ENCODE peak calls at places on chromosomes 7 and 10, in seven cellular contexts. One of them, this sample, is unnamed.

GRCh38 chr10:7571992-7572391 is 94.8 kb downstream of the ITIH5 start:
- DNase-seq in SW 1271: no peak
- DNase-seq in ELR: no peak
- DNase-seq in HT-29: no peak
- DNase-seq in amniotic stem cell: no peak
- DNase-seq in stimulated activated CD8-positive, alpha-beta memory T cell treated with anti-CD3 and anti-CD28 coated beads, Interleukin-7, amount 100 ng/mL, for 24 hours: no peak
- DNase-seq in fibroblast of the conjunctiva: no peak
- DNase-seq in this sample: no peak

GRCh38 chr10:60717852-60718251 is 60.4 kb upstream of the CDK1 start:
- DNase-seq in SW 1271: no peak
- DNase-seq in ELR: peak
- DNase-seq in HT-29: no peak
- DNase-seq in amniotic stem cell: no peak
- DNase-seq in stimulated activated CD8-positive, alpha-beta memory T cell treated with anti-CD3 and anti-CD28 coated beads, Interleukin-7, amount 100 ng/mL, for 24 hours: no peak
- DNase-seq in fibroblast of the conjunctiva: no peak
- DNase-seq in this sample: peak

GRCh38 chr7:38903057-38903456 is 5.9 kb downstream of the VPS41 start:
- DNase-seq in SW 1271: no peak
- DNase-seq in ELR: no peak
- DNase-seq in HT-29: no peak
- DNase-seq in amniotic stem cell: no peak
- DNase-seq in stimulated activated CD8-positive, alpha-beta memory T cell treated with anti-CD3 and anti-CD28 coated beads, Interleukin-7, amount 100 ng/mL, for 24 hours: no peak
- DNase-seq in fibroblast of the conjunctiva: no peak
- DNase-seq in this sample: no peak

GRCh38 chr10:35265435-35265834 is 70.9 kb upstream of the CCNY start:
- DNase-seq in SW 1271: no peak
- DNase-seq in ELR: no peak
- DNase-seq in HT-29: no peak
- DNase-seq in amniotic stem cell: no peak
- DNase-seq in stimulated activated CD8-positive, alpha-beta memory T cell treated with anti-CD3 and anti-CD28 coated beads, Interleukin-7, amount 100 ng/mL, for 24 hours: no peak
- DNase-seq in fibroblast of the conjunctiva: no peak
- DNase-seq in this sample: no peak

GRCh38 chr7:135831451-135832220 is 83.0 kb upstream of the FAM180A start:
- DNase-seq in SW 1271: no peak
- DNase-seq in ELR: no peak
- DNase-seq in HT-29: no peak
- DNase-seq in amniotic stem cell: no peak
- DNase-seq in stimulated activated CD8-positive, alpha-beta memory T cell treated with anti-CD3 and anti-CD28 coated beads, Interleukin-7, amount 100 ng/mL, for 24 hours: no peak
- DNase-seq in fibroblast of the conjunctiva: no peak
- DNase-seq in this sample: no peak

GRCh38 chr10:124262249-124262865 is 156.4 kb downstream of the OAT start:
- DNase-seq in SW 1271: no peak
- DNase-seq in ELR: no peak
- DNase-seq in HT-29: no peak
- DNase-seq in amniotic stem cell: no peak
- DNase-seq in stimulated activated CD8-positive, alpha-beta memory T cell treated with anti-CD3 and anti-CD28 coated beads, Interleukin-7, amount 100 ng/mL, for 24 hours: no peak
- DNase-seq in fibroblast of the conjunctiva: no peak
- DNase-seq in this sample: no peak

GRCh38 chr7:96052860-96053452 is 268.9 kb downstream of the SLC25A13 start:
- DNase-seq in SW 1271: no peak
- DNase-seq in ELR: no peak
- DNase-seq in HT-29: peak
- DNase-seq in amniotic stem cell: no peak
- DNase-seq in stimulated activated CD8-positive, alpha-beta memory T cell treated with anti-CD3 and anti-CD28 coated beads, Interleukin-7, amount 100 ng/mL, for 24 hours: no peak
- DNase-seq in fibroblast of the conjunctiva: no peak
- DNase-seq in this sample: no peak

GRCh38 chr10:20903635-20904390 is 6.7 kb upstream of the NEBL start:
- DNase-seq in SW 1271: no peak
- DNase-seq in ELR: no peak
- DNase-seq in HT-29: no peak
- DNase-seq in amniotic stem cell: no peak
- DNase-seq in stimulated activated CD8-positive, alpha-beta memory T cell treated with anti-CD3 and anti-CD28 coated beads, Interleukin-7, amount 100 ng/mL, for 24 hours: no peak
- DNase-seq in fibroblast of the conjunctiva: no peak
- DNase-seq in this sample: no peak

GRCh38 chr10:104650072-104650471 is 9.0 kb downstream of the SORCS3 start:
- DNase-seq in SW 1271: no peak
- DNase-seq in ELR: peak
- DNase-seq in HT-29: peak
- DNase-seq in amniotic stem cell: no peak
- DNase-seq in stimulated activated CD8-positive, alpha-beta memory T cell treated with anti-CD3 and anti-CD28 coated beads, Interleukin-7, amount 100 ng/mL, for 24 hours: no peak
- DNase-seq in fibroblast of the conjunctiva: no peak
- DNase-seq in this sample: peak

GRCh38 chr10:34728361-34728760 is 86.7 kb downstream of the PARD3 start:
- DNase-seq in SW 1271: no peak
- DNase-seq in ELR: no peak
- DNase-seq in HT-29: no peak
- DNase-seq in amniotic stem cell: no peak
- DNase-seq in stimulated activated CD8-positive, alpha-beta memory T cell treated with anti-CD3 and anti-CD28 coated beads, Interleukin-7, amount 100 ng/mL, for 24 hours: no peak
- DNase-seq in fibroblast of the conjunctiva: no peak
- DNase-seq in this sample: no peak

GRCh38 chr7:2199528-2199927 is 33.2 kb downstream of the MAD1L1 start:
- DNase-seq in SW 1271: no peak
- DNase-seq in ELR: no peak
- DNase-seq in HT-29: no peak
- DNase-seq in amniotic stem cell: no peak
- DNase-seq in stimulated activated CD8-positive, alpha-beta memory T cell treated with anti-CD3 and anti-CD28 coated beads, Interleukin-7, amount 100 ng/mL, for 24 hours: no peak
- DNase-seq in fibroblast of the conjunctiva: no peak
- DNase-seq in this sample: no peak

GRCh38 chr7:130070900-130071622 is 727 bp downstream of the KLHDC10 start:
- DNase-seq in SW 1271: no peak
- DNase-seq in ELR: peak
- DNase-seq in HT-29: peak
- DNase-seq in amniotic stem cell: peak
- DNase-seq in stimulated activated CD8-positive, alpha-beta memory T cell treated with anti-CD3 and anti-CD28 coated beads, Interleukin-7, amount 100 ng/mL, for 24 hours: no peak
- DNase-seq in fibroblast of the conjunctiva: no peak
- DNase-seq in this sample: no peak

GRCh38 chr7:74097937-74098614 is 14.5 kb downstream of the LIMK1 start:
- DNase-seq in SW 1271: no peak
- DNase-seq in ELR: peak
- DNase-seq in HT-29: no peak
- DNase-seq in amniotic stem cell: peak
- DNase-seq in stimulated activated CD8-positive, alpha-beta memory T cell treated with anti-CD3 and anti-CD28 coated beads, Interleukin-7, amount 100 ng/mL, for 24 hours: no peak
- DNase-seq in fibroblast of the conjunctiva: peak
- DNase-seq in this sample: peak

GRCh38 chr7:77428777-77429231 is 12.7 kb upstream of the GSAP start:
- DNase-seq in SW 1271: no peak
- DNase-seq in ELR: no peak
- DNase-seq in HT-29: no peak
- DNase-seq in amniotic stem cell: no peak
- DNase-seq in stimulated activated CD8-positive, alpha-beta memory T cell treated with anti-CD3 and anti-CD28 coated beads, Interleukin-7, amount 100 ng/mL, for 24 hours: no peak
- DNase-seq in fibroblast of the conjunctiva: no peak
- DNase-seq in this sample: no peak

GRCh38 chr10:102314801-102315200 is 69.5 kb downstream of the GBF1 start:
- DNase-seq in SW 1271: no peak
- DNase-seq in ELR: no peak
- DNase-seq in HT-29: no peak
- DNase-seq in amniotic stem cell: no peak
- DNase-seq in stimulated activated CD8-positive, alpha-beta memory T cell treated with anti-CD3 and anti-CD28 coated beads, Interleukin-7, amount 100 ng/mL, for 24 hours: no peak
- DNase-seq in fibroblast of the conjunctiva: no peak
- DNase-seq in this sample: no peak

GRCh38 chr7:7639847-7640220 is 718 bp upstream of the UMAD1 start:
- DNase-seq in SW 1271: no peak
- DNase-seq in ELR: peak
- DNase-seq in HT-29: peak
- DNase-seq in amniotic stem cell: no peak
- DNase-seq in stimulated activated CD8-positive, alpha-beta memory T cell treated with anti-CD3 and anti-CD28 coated beads, Interleukin-7, amount 100 ng/mL, for 24 hours: no peak
- DNase-seq in fibroblast of the conjunctiva: no peak
- DNase-seq in this sample: peak

GRCh38 chr10:21535494-21535818 is 1.4 kb downstream of the MLLT10 start:
- DNase-seq in SW 1271: no peak
- DNase-seq in ELR: no peak
- DNase-seq in HT-29: no peak
- DNase-seq in amniotic stem cell: no peak
- DNase-seq in stimulated activated CD8-positive, alpha-beta memory T cell treated with anti-CD3 and anti-CD28 coated beads, Interleukin-7, amount 100 ng/mL, for 24 hours: no peak
- DNase-seq in fibroblast of the conjunctiva: no peak
- DNase-seq in this sample: no peak

GRCh38 chr7:131518626-131519025 is 37.8 kb downstream of the PODXL start:
- DNase-seq in SW 1271: no peak
- DNase-seq in ELR: no peak
- DNase-seq in HT-29: no peak
- DNase-seq in amniotic stem cell: no peak
- DNase-seq in stimulated activated CD8-positive, alpha-beta memory T cell treated with anti-CD3 and anti-CD28 coated beads, Interleukin-7, amount 100 ng/mL, for 24 hours: no peak
- DNase-seq in fibroblast of the conjunctiva: no peak
- DNase-seq in this sample: no peak

GRCh38 chr10:103510046-103510685 is 16.7 kb downstream of the NEURL1 start:
- DNase-seq in SW 1271: no peak
- DNase-seq in ELR: no peak
- DNase-seq in HT-29: no peak
- DNase-seq in amniotic stem cell: no peak
- DNase-seq in stimulated activated CD8-positive, alpha-beta memory T cell treated with anti-CD3 and anti-CD28 coated beads, Interleukin-7, amount 100 ng/mL, for 24 hours: no peak
- DNase-seq in fibroblast of the conjunctiva: no peak
- DNase-seq in this sample: no peak

GRCh38 chr7:39202041-39202440 is 224.3 kb downstream of the POU6F2 start:
- DNase-seq in SW 1271: no peak
- DNase-seq in ELR: no peak
- DNase-seq in HT-29: no peak
- DNase-seq in amniotic stem cell: no peak
- DNase-seq in stimulated activated CD8-positive, alpha-beta memory T cell treated with anti-CD3 and anti-CD28 coated beads, Interleukin-7, amount 100 ng/mL, for 24 hours: no peak
- DNase-seq in fibroblast of the conjunctiva: no peak
- DNase-seq in this sample: no peak

GRCh38 chr7:85125679-85126078 is 61.2 kb downstream of the SEMA3D start:
- DNase-seq in SW 1271: no peak
- DNase-seq in ELR: no peak
- DNase-seq in HT-29: no peak
- DNase-seq in amniotic stem cell: no peak
- DNase-seq in stimulated activated CD8-positive, alpha-beta memory T cell treated with anti-CD3 and anti-CD28 coated beads, Interleukin-7, amount 100 ng/mL, for 24 hours: no peak
- DNase-seq in fibroblast of the conjunctiva: no peak
- DNase-seq in this sample: peak

GRCh38 chr10:103481974-103482531 is 3.0 kb upstream of the CALHM3 start:
- DNase-seq in SW 1271: no peak
- DNase-seq in ELR: peak
- DNase-seq in HT-29: peak
- DNase-seq in amniotic stem cell: peak
- DNase-seq in stimulated activated CD8-positive, alpha-beta memory T cell treated with anti-CD3 and anti-CD28 coated beads, Interleukin-7, amount 100 ng/mL, for 24 hours: no peak
- DNase-seq in fibroblast of the conjunctiva: peak
- DNase-seq in this sample: peak